ENCODE peak calls at places on chromosomes 3 and 15, in ten cellular contexts. V is GM10248, B is fibroblast of lung, Z is suprapubic skin, A is tibial artery, E is GM12865, W is HepG2, O is AG09319, R is left ventricle myocardium inferior, X is WTC11. J is an unnamed sample.

GRCh38 chr15:99143655-99144610 is 39.1 kb downstream of the SYNM start:
- DNase-seq in W (peak), B (no peak), Z (peak), E (no peak), V (no peak), A (peak), X (no peak), O (peak), R (peak), J (peak)

GRCh38 chr15:95690631-95691340 is 639.7 kb upstream of the NR2F2 start:
- DNase-seq in R (no peak), O (no peak), W (no peak), X (no peak), Z (no peak), E (peak), V (no peak), B (peak), A (no peak), J (no peak)

GRCh38 chr15:70435369-70435768 is 328.0 kb downstream of the UACA start:
- DNase-seq in A (no peak), W (no peak), B (no peak), E (peak), R (no peak), Z (no peak), V (no peak), X (no peak), O (no peak), J (no peak)

GRCh38 chr3:39972508-39972907 is 163.1 kb downstream of the MYRIP start:
- DNase-seq in Z (no peak), V (no peak), R (no peak), E (no peak), W (no peak), A (no peak), B (no peak), O (no peak), X (no peak), J (no peak)

GRCh38 chr3:150299221-150299620 is 108.9 kb upstream of the TSC22D2 start:
- DNase-seq in O (no peak), E (no peak), W (no peak), R (no peak), Z (no peak), V (no peak), X (peak), A (no peak), B (peak), J (no peak)

GRCh38 chr15:84929795-84930371 is 45.4 kb downstream of the SLC28A1 start:
- DNase-seq in R (no peak), V (no peak), B (peak), O (no peak), Z (no peak), A (no peak), E (no peak), W (peak), X (no peak), J (no peak)

GRCh38 chr3:20564966-20565365 is 379.0 kb upstream of the SGO1 start:
- DNase-seq in O (no peak), X (no peak), R (no peak), A (no peak), V (no peak), Z (no peak), B (no peak), E (no peak), W (no peak), J (no peak)

GRCh38 chr3:22887664-22888291 is 315.3 kb upstream of the UBE2E2 start:
- DNase-seq in V (no peak), B (peak), O (peak), E (peak), A (no peak), X (peak), Z (no peak), W (no peak), R (no peak), J (no peak)

GRCh38 chr3:7651213-7651612 is 790.3 kb downstream of the GRM7 start:
- DNase-seq in A (no peak), O (no peak), Z (no peak), E (no peak), W (no peak), X (no peak), R (no peak), B (no peak), V (no peak), J (no peak)

GRCh38 chr15:89672221-89673161 is 6.7 kb downstream of the PLIN1 start:
- DNase-seq in E (no peak), A (no peak), X (no peak), O (no peak), Z (no peak), R (no peak), W (no peak), V (no peak), B (peak), J (no peak)

GRCh38 chr15:99620178-99620577 is 54.4 kb downstream of the MEF2A start:
- DNase-seq in R (no peak), B (no peak), A (no peak), X (no peak), O (no peak), Z (no peak), V (no peak), E (no peak), W (no peak), J (no peak)

GRCh38 chr15:67051088-67051659 is 14.2 kb upstream of the SMAD3 start:
- DNase-seq in V (no peak), B (no peak), E (no peak), O (no peak), A (no peak), W (no peak), Z (no peak), X (no peak), R (no peak), J (no peak)

GRCh38 chr3:94429517-94429916 is 366.7 kb downstream of the NSUN3 start:
- DNase-seq in E (no peak), X (no peak), O (no peak), V (no peak), B (no peak), A (no peak), W (no peak), R (no peak), Z (no peak), J (no peak)

GRCh38 chr3:177208223-177208622 is 10.9 kb upstream of the TBL1XR1 start:
- DNase-seq in B (no peak), V (no peak), R (no peak), A (no peak), E (no peak), X (no peak), Z (no peak), W (no peak), O (no peak), J (no peak)

GRCh38 chr3:3023106-3023505 is 87.1 kb downstream of the IL5RA start:
- DNase-seq in V (no peak), O (no peak), R (no peak), E (no peak), X (no peak), W (no peak), Z (no peak), A (no peak), B (no peak), J (no peak)

GRCh38 chr15:27796405-27797085 is 302.6 kb downstream of the OCA2 start:
- DNase-seq in A (no peak), R (no peak), O (no peak), W (no peak), B (no peak), V (no peak), Z (no peak), X (no peak), E (no peak), J (no peak)

GRCh38 chr15:80780416-80781221 is 1.4 kb downstream of the CEMIP start:
- DNase-seq in E (no peak), V (no peak), Z (peak), R (peak), A (no peak), W (peak), O (no peak), B (peak), X (peak), J (peak)

DNA sequence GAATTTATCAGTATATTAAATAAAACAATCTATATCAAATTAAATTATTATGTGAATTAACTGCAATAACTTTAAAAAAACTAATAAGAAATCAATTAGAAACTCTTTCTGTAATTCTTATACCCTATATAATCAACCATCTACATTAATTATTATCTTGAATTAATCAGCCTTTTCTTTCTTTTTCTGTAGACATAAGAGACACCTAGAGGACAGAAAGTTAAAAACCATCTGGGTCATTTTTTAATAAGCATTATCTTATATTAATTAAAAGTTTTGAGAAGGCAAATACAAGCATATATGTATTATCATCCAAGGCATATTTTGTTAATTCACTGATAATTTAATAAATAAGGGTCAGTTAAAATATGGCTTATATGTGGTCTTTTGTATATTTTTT is 24.2 kb upstream of the SLC25A26 start:
- DNase-seq in E (no peak), O (no peak), W (no peak), X (no peak), V (no peak), Z (no peak), R (no peak), A (no peak), B (peak), J (no peak)
- TF ChIP-seq CTCF in E (no peak), O (peak), W (no peak), X (no peak), V (no peak), Z (no peak), R (peak), A (no peak), B (no peak), J (peak)

DNA sequence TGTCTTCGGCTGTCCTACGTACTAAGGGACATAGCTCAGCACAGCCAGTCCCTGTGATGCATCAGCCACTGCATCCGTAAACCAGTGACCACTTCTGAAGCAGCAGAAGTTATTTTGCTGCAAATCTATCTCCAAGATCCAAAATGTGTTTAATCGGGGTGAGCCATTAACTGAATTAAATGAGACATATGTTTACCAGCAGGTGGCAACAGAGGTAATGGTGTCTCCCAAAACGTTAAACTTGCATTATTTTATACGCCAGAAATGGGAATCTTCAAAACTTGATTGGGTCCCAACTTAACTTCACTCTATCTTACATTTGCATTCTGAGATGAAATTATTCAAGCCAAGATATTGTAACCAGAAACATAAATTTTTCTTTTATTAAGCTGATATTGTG is 75.3 kb upstream of the BOC start:
- DNase-seq in Z (no peak), E (peak), X (no peak), W (no peak), O (peak), B (no peak), R (no peak), A (no peak), V (no peak), J (no peak)
- TF ChIP-seq CTCF in Z (peak), E (peak), X (no peak), W (peak), O (peak), B (peak), R (peak), A (peak), V (peak), J (peak)

DNA sequence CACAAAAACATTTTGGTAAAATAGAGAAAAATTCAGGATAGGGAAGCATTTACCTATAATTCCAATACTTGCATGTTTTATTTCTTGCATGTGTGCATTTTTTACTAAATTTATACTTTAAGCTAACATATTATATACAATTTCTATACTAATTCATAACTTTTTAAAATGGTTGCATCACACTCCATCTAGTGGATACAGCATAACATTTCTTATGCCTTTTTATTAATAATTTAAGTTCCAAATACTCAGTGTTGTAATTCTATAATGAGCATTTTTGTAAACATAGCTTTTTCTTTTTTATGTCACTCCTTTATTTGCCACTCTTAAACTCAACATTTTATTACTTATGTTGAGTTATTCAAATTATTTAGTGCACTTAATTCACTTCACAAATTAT is 477.7 kb downstream of the ZBBX start:
- DNase-seq in B (no peak), E (no peak), W (no peak), V (no peak), A (no peak), X (no peak), R (no peak), Z (no peak), O (no peak), J (no peak)
- TF ChIP-seq CTCF in B (peak), E (no peak), W (no peak), V (no peak), A (no peak), X (no peak), R (no peak), Z (no peak), O (no peak), J (peak)

DNA sequence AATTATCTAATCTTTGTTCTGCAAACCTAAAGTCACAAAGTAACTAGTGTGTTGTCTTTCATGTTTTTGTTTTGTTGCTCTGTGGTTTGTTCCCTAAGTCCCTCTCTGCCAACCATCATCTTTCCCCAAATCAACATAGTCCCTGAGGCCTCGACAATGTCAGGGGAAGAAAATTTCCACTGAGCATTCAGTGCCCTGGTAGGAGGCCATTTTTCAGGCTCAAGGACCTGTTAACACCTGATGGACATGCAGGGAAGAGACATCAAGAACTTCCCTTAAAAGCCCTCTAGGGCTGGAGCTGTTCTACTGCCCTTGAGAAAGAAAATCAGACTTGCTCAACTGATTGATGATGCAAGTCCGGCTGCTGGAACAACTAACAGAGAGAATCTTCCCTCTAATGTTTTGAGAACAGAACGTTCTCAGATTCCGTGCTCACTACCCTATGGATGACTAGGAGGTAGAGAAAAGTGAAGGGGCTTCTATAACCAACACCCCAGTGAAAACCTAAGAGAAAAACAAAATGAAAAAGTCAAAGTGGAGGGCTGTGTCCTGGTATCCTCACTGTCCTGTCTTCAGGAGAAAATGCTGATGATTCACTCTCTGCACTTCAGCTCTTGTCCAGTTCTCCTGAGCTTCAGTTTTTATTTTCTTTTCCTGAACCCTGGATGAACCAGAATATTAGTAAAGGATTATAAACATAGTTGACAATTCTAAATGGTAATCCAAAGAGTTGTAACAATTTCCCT is 373.1 kb downstream of the FOXP1 start:
- DNase-seq in V (no peak), E (no peak), R (no peak), Z (peak), B (peak), O (no peak), A (peak), W (peak), X (no peak), J (no peak)
- TF ChIP-seq CTCF in V (no peak), E (no peak), R (no peak), Z (peak), B (peak), O (peak), A (peak), W (no peak), X (no peak), J (no peak)

GRCh38 chr15:59174161-59174845 is 32.3 kb upstream of the LDHAL6B start:
- DNase-seq in X (no peak), B (peak), O (no peak), Z (no peak), A (no peak), V (no peak), W (no peak), E (no peak), R (no peak), J (no peak)

GRCh38 chr15:59170998-59171397 is 35.6 kb upstream of the LDHAL6B start:
- DNase-seq in R (no peak), O (no peak), B (no peak), V (no peak), X (no peak), Z (peak), E (no peak), A (no peak), W (no peak), J (no peak)

GRCh38 chr15:59173194-59173593 is 33.4 kb upstream of the LDHAL6B start:
- DNase-seq in O (no peak), V (no peak), X (no peak), Z (no peak), A (no peak), W (no peak), R (no peak), B (no peak), E (no peak), J (no peak)

GRCh38 chr15:59170295-59170881 is 36.3 kb upstream of the LDHAL6B start:
- DNase-seq in E (no peak), O (peak), B (peak), Z (peak), A (peak), R (no peak), W (peak), X (peak), V (no peak), J (no peak)

DNA sequence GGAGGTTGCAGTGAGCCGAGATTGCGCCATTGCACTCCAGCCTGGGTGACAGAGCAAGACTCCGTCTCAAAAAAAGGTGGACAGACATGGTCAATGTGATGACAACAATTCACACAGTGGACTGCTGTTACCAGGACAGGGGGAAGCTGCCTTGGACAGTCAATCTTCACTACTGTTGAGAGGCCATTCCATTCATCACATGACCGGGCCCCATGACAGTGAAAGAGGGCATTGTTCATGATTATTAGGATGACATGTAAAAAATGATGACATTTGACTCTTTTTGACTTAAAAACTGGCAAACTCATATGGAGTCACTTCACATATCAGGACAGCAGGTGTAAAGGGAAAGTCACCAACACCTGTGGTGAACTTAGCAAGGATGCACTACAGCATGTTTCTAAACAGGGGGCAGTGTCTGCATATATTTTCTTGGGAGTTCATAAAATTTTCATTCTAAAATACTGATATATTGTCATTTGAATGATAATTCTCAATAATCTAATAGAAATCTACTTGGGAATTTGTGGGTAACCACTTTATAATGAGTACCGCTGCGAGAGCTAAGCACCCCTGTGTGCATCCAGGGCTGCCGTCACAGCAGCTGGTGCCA is 34.2 kb upstream of the LDHAL6B start:
- DNase-seq in W (no peak), A (no peak), E (no peak), X (no peak), Z (peak), O (no peak), B (no peak), R (no peak), V (no peak), J (no peak)
- TF ChIP-seq CTCF in W (no peak), A (no peak), E (no peak), X (peak), Z (no peak), O (no peak), B (peak), R (no peak), V (no peak), J (peak)